ENCODE peak calls at places on chromosomes 3 and 15, in four cellular contexts. One of them, this sample, is unnamed.

GRCh38 chr3:137692803-137693431 is 71.2 kb upstream of the SOX14 start:
- DNase-seq in left cardiac atrium: no peak
- DNase-seq in neural crest cell: peak; percentile 38
- DNase-seq in caudate nucleus: no peak
- DNase-seq in this sample: no peak

GRCh38 chr15:34628577-34629152 is 45.2 kb upstream of the GOLGA8B start:
- DNase-seq in left cardiac atrium: no peak
- DNase-seq in neural crest cell: no peak
- DNase-seq in caudate nucleus: no peak
- DNase-seq in this sample: no peak

GRCh38 chr3:18238721-18239331 is 186.3 kb downstream of the SATB1 start:
- DNase-seq in left cardiac atrium: no peak
- DNase-seq in neural crest cell: no peak
- DNase-seq in caudate nucleus: no peak
- DNase-seq in this sample: no peak

GRCh38 chr3:117399311-117400068 is 689.9 kb downstream of the TUSC7 start:
- DNase-seq in left cardiac atrium: no peak
- DNase-seq in neural crest cell: no peak
- DNase-seq in caudate nucleus: peak; percentile 0
- DNase-seq in this sample: no peak

GRCh38 chr3:189687475-189687874 is 56.3 kb downstream of the TP63 start:
- DNase-seq in left cardiac atrium: no peak
- DNase-seq in neural crest cell: no peak
- DNase-seq in caudate nucleus: no peak
- DNase-seq in this sample: no peak

GRCh38 chr3:10392906-10393461 is 72.1 kb upstream of the SEC13 start:
- DNase-seq in left cardiac atrium: no peak
- DNase-seq in neural crest cell: no peak
- DNase-seq in caudate nucleus: no peak
- DNase-seq in this sample: peak; percentile 7

GRCh38 chr3:17753271-17753992 is 11.0 kb upstream of the TBC1D5 start:
- DNase-seq in left cardiac atrium: no peak
- DNase-seq in neural crest cell: no peak
- DNase-seq in caudate nucleus: no peak
- DNase-seq in this sample: no peak

GRCh38 chr3:161744366-161744765 is 247.8 kb downstream of the OTOL1 start:
- DNase-seq in left cardiac atrium: no peak
- DNase-seq in neural crest cell: no peak
- DNase-seq in caudate nucleus: no peak
- DNase-seq in this sample: no peak

GRCh38 chr3:158572766-158573060 is 1.7 kb downstream of the MLF1 start:
- DNase-seq in left cardiac atrium: no peak
- DNase-seq in neural crest cell: no peak
- DNase-seq in caudate nucleus: no peak
- DNase-seq in this sample: no peak

GRCh38 chr15:72124218-72124617 is 6.0 kb downstream of the SENP8 start:
- DNase-seq in left cardiac atrium: no peak
- DNase-seq in neural crest cell: no peak
- DNase-seq in caudate nucleus: no peak
- DNase-seq in this sample: no peak

GRCh38 chr15:74175271-74176191 is 2.0 kb downstream of the ISLR start:
- DNase-seq in left cardiac atrium: no peak
- DNase-seq in neural crest cell: no peak
- DNase-seq in caudate nucleus: no peak
- DNase-seq in this sample: peak; percentile 62

GRCh38 chr3:12643724-12644123 is 20.2 kb downstream of the RAF1 start:
- DNase-seq in left cardiac atrium: no peak
- DNase-seq in neural crest cell: no peak
- DNase-seq in caudate nucleus: no peak
- DNase-seq in this sample: no peak

GRCh38 chr3:14145236-14145635 is 20.4 kb downstream of the TMEM43 start:
- DNase-seq in left cardiac atrium: no peak
- DNase-seq in neural crest cell: no peak
- DNase-seq in caudate nucleus: no peak
- DNase-seq in this sample: no peak

GRCh38 chr3:9398715-9399708 is 1.6 kb downstream of the SETD5 start:
- DNase-seq in left cardiac atrium: no peak
- DNase-seq in neural crest cell: no peak
- DNase-seq in caudate nucleus: no peak
- DNase-seq in this sample: no peak

GRCh38 chr15:74955796-74956647 is 550 bp downstream of the RPP25 start:
- DNase-seq in left cardiac atrium: peak; percentile 86
- DNase-seq in neural crest cell: peak; percentile 58
- DNase-seq in caudate nucleus: peak; percentile 44
- DNase-seq in this sample: peak; percentile 92

GRCh38 chr3:106678657-106679390 is 698.4 kb upstream of the CCDC54 start:
- DNase-seq in left cardiac atrium: no peak
- DNase-seq in neural crest cell: no peak
- DNase-seq in caudate nucleus: no peak
- DNase-seq in this sample: no peak

GRCh38 chr15:83064859-83065258 is 2.2 kb downstream of the BTBD1 start:
- DNase-seq in left cardiac atrium: no peak
- DNase-seq in neural crest cell: no peak
- DNase-seq in caudate nucleus: no peak
- DNase-seq in this sample: no peak

GRCh38 chr15:32042269-32042996 is 12.1 kb downstream of the CHRNA7 start:
- DNase-seq in left cardiac atrium: no peak
- DNase-seq in neural crest cell: no peak
- DNase-seq in caudate nucleus: no peak
- DNase-seq in this sample: no peak

GRCh38 chr15:72237286-72238224 is 6.6 kb upstream of the PKM start:
- DNase-seq in left cardiac atrium: peak; percentile 75
- DNase-seq in neural crest cell: no peak
- DNase-seq in caudate nucleus: no peak
- DNase-seq in this sample: peak; percentile 76

GRCh38 chr3:31979006-31979697 is 1.9 kb downstream of the OSBPL10 start:
- DNase-seq in left cardiac atrium: no peak
- DNase-seq in neural crest cell: no peak
- DNase-seq in caudate nucleus: no peak
- DNase-seq in this sample: no peak

GRCh38 chr3:141979050-141979671 is 102.7 kb downstream of the ATP1B3 start:
- DNase-seq in left cardiac atrium: no peak
- DNase-seq in neural crest cell: no peak
- DNase-seq in caudate nucleus: no peak
- DNase-seq in this sample: no peak

GRCh38 chr3:11556234-11556633 is 87.5 kb downstream of the VGLL4 start:
- DNase-seq in left cardiac atrium: no peak
- DNase-seq in neural crest cell: no peak
- DNase-seq in caudate nucleus: no peak
- DNase-seq in this sample: peak; percentile 77

This sample was measured in kidney.